ENCODE peak calls at places on chromosomes 2 and 18, in eight cellular contexts. U is neuronal stem cell, G is A549, X is endothelial cell of umbilical vein, E is pancreas, J is MM.1S, S is uterus, O is heart left ventricle. Z is an unnamed sample. For H3K4me1 and H3K9me3, the result is how much of the 10 kb centered on the place peaks cover.

GRCh38 chr2:201114350-201114749 is 1.6 kb upstream of the CFLAR start:
- DNase-seq in O (no peak), X (peak), J (no peak), G (no peak), U (no peak), E (no peak), S (no peak), Z (no peak)

GRCh38 chr18:76494181-76494540 is 881 bp downstream of the ZNF516 start:
- DNase-seq in X (no peak), G (no peak), U (peak), J (no peak), S (peak), O (peak), E (peak), Z (no peak)

GRCh38 chr2:20378891-20379519 is 28.4 kb upstream of the PUM2 start:
- DNase-seq in U (peak), S (peak), O (peak), G (peak), J (no peak), X (peak), E (peak), Z (no peak)

GRCh38 chr2:11579867-11580659 is 46.2 kb downstream of the GREB1 start:
- DNase-seq in J (no peak), S (no peak), U (no peak), G (no peak), E (no peak), X (no peak), O (no peak), Z (no peak)

GRCh38 chr18:60145776-60146175 is 226.8 kb downstream of the MC4R start:
- DNase-seq in U (no peak), O (no peak), X (no peak), E (no peak), G (no peak), S (no peak), J (no peak), Z (no peak)

GRCh38 chr2:229931241-229931640 is 8.9 kb downstream of the FBXO36 start:
- DNase-seq in G (no peak), E (no peak), X (no peak), S (no peak), J (no peak), U (no peak), O (no peak), Z (no peak)

GRCh38 chr2:21687589-21687988 is 563.8 kb downstream of the TDRD15 start:
- DNase-seq in J (peak), S (no peak), G (no peak), X (no peak), E (no peak), U (no peak), O (no peak), Z (no peak)

GRCh38 chr18:73724908-73725307 is 422.7 kb downstream of the FBXO15 start:
- DNase-seq in J (no peak), O (no peak), X (no peak), E (no peak), G (no peak), U (no peak), S (no peak), Z (no peak)

GRCh38 chr2:10385501-10385900 is 62.6 kb downstream of the ODC1 start:
- DNase-seq in O (no peak), U (no peak), J (no peak), S (no peak), G (no peak), X (no peak), E (no peak), Z (no peak)

GRCh38 chr2:200051621-200051945 is 96.2 kb downstream of the MAIP1 start:
- DNase-seq in O (no peak), J (no peak), G (no peak), X (no peak), U (no peak), E (no peak), S (no peak), Z (no peak)

GRCh38 chr2:64645014-64645418 is 8.7 kb downstream of the SERTAD2 start:
- DNase-seq in U (peak), E (peak), O (no peak), X (peak), J (peak), G (peak), S (peak), Z (no peak)

GRCh38 chr2:112152476-112153178 is 14.4 kb downstream of the FBLN7 start:
- DNase-seq in O (no peak), X (no peak), S (no peak), E (no peak), U (no peak), J (no peak), G (no peak), Z (no peak)

GRCh38 chr18:12231040-12231882 is 22.9 kb upstream of the CIDEA start:
- DNase-seq in X (no peak), U (no peak), S (no peak), G (no peak), O (no peak), E (no peak), J (no peak), Z (no peak)

GRCh38 chr2:33111002-33111446 is 164.3 kb downstream of the LTBP1 start:
- DNase-seq in S (no peak), J (no peak), X (no peak), O (no peak), G (peak), U (no peak), E (no peak), Z (no peak)

GRCh38 chr18:66795011-66795410 is 191.1 kb upstream of the CDH19 start:
- DNase-seq in E (no peak), S (no peak), U (no peak), G (no peak), J (no peak), X (no peak), O (no peak), Z (no peak)

GRCh38 chr2:74502720-74503505 is 3.5 kb upstream of the LBX2 start:
- DNase-seq in S (peak), E (peak), X (peak), U (no peak), O (peak), G (peak), J (peak), Z (no peak)

GRCh38 chr2:183149489-183149888 is 25.2 kb downstream of the NUP35 start:
- DNase-seq in J (no peak), U (no peak), O (no peak), S (no peak), X (peak), E (no peak), G (no peak), Z (no peak)

GRCh38 chr2:101361519-101361918 is 25.8 kb downstream of the CREG2 start:
- DNase-seq in G (no peak), U (no peak), J (peak), X (no peak), S (no peak), E (no peak), O (no peak), Z (no peak)

GRCh38 chr18:58937204-58937603 is 72.5 kb downstream of the ZNF532 start:
- DNase-seq in J (no peak), U (no peak), E (no peak), G (no peak), X (peak), O (no peak), S (no peak), Z (no peak)

GRCh38 chr2:213315168-213315876 is 31.1 kb downstream of the SPAG16 start:
- DNase-seq in S (no peak), E (no peak), X (no peak), O (no peak), G (no peak), U (no peak), J (peak), Z (no peak)

GRCh38 chr2:124877065-124877671 is 852.1 kb downstream of the CNTNAP5 start:
- DNase-seq in J (no peak), G (no peak), X (no peak), E (no peak), O (no peak), S (no peak), U (no peak), Z (no peak)

GRCh38 chr2:42013409-42013808 is 34.4 kb upstream of the PKDCC start:
- DNase-seq in X (no peak), U (no peak), E (no peak), G (peak), S (no peak), J (no peak), O (no peak), Z (no peak)

GRCh38 chr2:182530636-182531035 is 103.8 kb upstream of the PDE1A start:
- DNase-seq in J (no peak), S (no peak), U (no peak), G (no peak), O (no peak), X (no peak), E (no peak), Z (no peak)

GRCh38 chr2:30629866-30630265 is 177.4 kb downstream of the CAPN13 start:
- DNase-seq in J (no peak), O (no peak), E (no peak), U (no peak), X (no peak), G (peak), S (no peak), Z (no peak)

GRCh38 chr2:233387667-233388528 is 33.6 kb downstream of the DGKD start:
- DNase-seq in U (no peak), O (peak), X (peak), E (peak), J (no peak), G (peak), S (peak), Z (no peak)

DNA sequence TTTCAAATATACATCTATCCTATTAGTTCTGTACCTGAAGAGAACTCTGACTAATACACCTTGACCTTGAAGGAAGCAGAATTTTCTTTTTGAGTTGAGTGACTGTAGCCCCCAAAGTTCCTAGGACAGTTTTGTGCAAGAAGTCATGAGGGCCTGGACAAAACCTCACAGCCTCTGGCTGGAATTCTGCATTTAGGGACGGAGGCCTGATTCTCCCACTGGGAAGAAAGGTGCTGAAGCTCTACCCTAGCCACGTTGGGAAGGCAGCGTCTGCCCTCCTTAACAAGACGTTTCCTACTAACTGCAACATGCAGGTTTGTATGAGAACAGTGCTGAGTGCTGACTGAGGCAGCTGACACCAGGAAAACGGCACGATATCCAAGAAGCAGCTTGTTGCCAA is 74.4 kb upstream of the ZCCHC2 start:
- DNase-seq in E (no peak), O (no peak), J (no peak), S (no peak), U (no peak), X (no peak), G (no peak), Z (no peak)
- H3K4me1 ChIP-seq in E (under half), O (under half), J (under half), S (under half), U (under half), X (under half), G (under half), Z (under half)

DNA sequence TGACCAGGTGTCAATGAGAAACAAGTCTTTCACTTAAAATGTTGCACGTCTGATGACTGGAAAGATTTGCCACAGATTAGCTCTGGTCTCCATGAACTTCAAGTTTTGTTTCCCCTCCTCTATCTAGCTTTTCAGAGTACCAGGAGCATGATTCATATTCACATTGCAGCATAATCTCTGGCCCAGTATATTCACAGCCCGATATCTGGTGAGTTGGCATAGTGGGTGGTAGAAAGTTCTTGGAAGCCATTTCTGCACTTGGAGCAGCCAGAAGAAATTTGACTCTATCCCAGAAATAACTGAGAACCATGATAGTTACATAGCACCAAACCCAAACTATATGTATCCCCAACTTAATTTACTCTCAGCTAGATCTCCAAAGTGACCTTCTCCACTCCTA is 503.9 kb downstream of the PID1 start:
- DNase-seq in G (no peak), E (no peak), X (no peak), U (no peak), J (no peak), O (no peak), S (no peak), Z (no peak)
- H3K9me3 ChIP-seq in G (under half), E (under half), X (under half), U (under half), J (under half), O (under half), S (under half), Z (under half)

DNA sequence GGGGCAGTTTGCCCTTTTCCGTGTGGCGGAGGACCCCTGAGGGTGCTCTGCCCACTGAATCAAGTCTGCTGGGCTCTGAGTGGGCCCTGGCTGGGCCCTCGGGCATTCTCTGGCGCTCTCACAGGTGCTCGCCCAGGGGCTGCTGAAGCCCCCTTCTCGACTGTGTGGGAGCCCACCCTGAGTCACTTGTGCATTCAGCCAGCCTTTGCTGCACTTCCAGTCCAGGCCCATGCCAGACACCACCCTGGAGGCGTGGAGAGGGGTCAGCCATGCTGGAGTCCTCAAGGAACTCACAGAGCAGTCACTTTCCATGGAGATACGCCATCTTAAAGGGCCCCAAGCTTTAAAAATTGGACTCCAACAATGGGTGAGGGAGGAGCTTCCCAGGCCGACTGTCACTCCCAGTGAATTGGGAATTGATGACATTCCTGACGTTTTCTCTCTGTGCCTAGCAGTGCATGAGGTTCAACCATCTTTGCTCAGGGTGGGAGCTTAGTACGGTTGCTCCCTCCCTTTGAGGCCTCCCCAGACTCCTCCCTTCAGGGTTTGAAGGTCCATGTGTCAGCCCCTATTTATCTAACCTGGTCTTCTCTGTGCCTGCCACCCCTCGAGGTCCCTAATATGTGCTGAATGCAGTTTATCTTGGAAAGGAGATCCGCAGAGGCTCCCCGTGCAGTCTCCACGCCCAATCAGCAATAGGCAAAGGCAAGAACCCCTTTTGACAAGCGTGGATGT is 71.8 kb upstream of the HS6ST1 start:
- DNase-seq in E (no peak), G (no peak), J (no peak), S (peak), X (no peak), U (no peak), O (peak), Z (no peak)
- H3K4me3 ChIP-seq in E (no peak), G (no peak), J (no peak), S (no peak), X (no peak), U (no peak), O (no peak), Z (no peak)

GRCh38 chr2:55026202-55026601 is 24.0 kb downstream of the RTN4 start:
- DNase-seq in X (peak), J (peak), E (no peak), U (no peak), S (no peak), O (no peak), G (no peak), Z (no peak)
- H3K4me1 ChIP-seq in X (under half), J (under half), E (under half), U (under half), S (under half), O (under half), G (under half), Z (half or more)

GRCh38 chr2:6845903-6846302 is 19.8 kb downstream of the CMPK2 start:
- DNase-seq in J (no peak), U (no peak), E (no peak), G (no peak), O (no peak), S (no peak), X (no peak), Z (no peak)
- H3K9me3 ChIP-seq in J (under half), U (half or more), E (under half), G (under half), O (half or more), S (under half), X (under half), Z (under half)

GRCh38 chr18:49464718-49465598 is 4.5 kb upstream of the DYM start:
- DNase-seq in O (no peak), X (peak), E (no peak), S (no peak), U (peak), J (no peak), G (peak), Z (no peak)
- H3K4me3 ChIP-seq in O (no peak), X (no peak), E (no peak), S (no peak), U (no peak), J (no peak), G (no peak), Z (no peak)

GRCh38 chr2:189658808-189659207 is 2.5 kb upstream of the ASNSD1 start:
- DNase-seq in X (no peak), O (no peak), J (no peak), E (no peak), G (no peak), S (no peak), U (no peak), Z (no peak)
- H3K4me1 ChIP-seq in X (under half), O (under half), J (under half), E (under half), G (under half), S (under half), U (under half), Z (half or more)

GRCh38 chr2:186274936-186275575 is 211.0 kb upstream of the ZC3H15 start:
- DNase-seq in O (no peak), G (peak), X (no peak), S (no peak), E (no peak), U (no peak), J (no peak), Z (no peak)

GRCh38 chr2:186273953-186274352 is 212.1 kb upstream of the ZC3H15 start:
- DNase-seq in O (no peak), G (no peak), X (no peak), U (no peak), J (no peak), E (no peak), S (no peak), Z (no peak)

GRCh38 chr2:186276909-186277308 is 209.2 kb upstream of the ZC3H15 start:
- DNase-seq in S (no peak), U (no peak), X (no peak), G (no peak), E (no peak), J (no peak), O (no peak), Z (no peak)
- H3K9me3 ChIP-seq in S (under half), U (under half), X (under half), G (under half), E (under half), J (under half), O (under half), Z (under half)

GRCh38 chr2:187549951-187550555 is 4.2 kb downstream of the TFPI start:
- DNase-seq in E (no peak), X (peak), G (no peak), S (no peak), U (no peak), J (no peak), O (no peak), Z (no peak)
- H3K4me3 ChIP-seq in E (no peak), X (peak), G (peak), S (no peak), U (no peak), J (no peak), O (peak), Z (no peak)

Z was measured in CD4-positive, alpha-beta memory T cell.